ENCODE peak calls at places on chromosomes 6 and 20, in four cellular contexts. One of them, this sample, is unnamed.

GRCh38 chr20:61445138-61445537 is 193.1 kb downstream of the CDH4 start:
- DNase-seq in NCI-H1417: no peak
- DNase-seq in CD8-positive, alpha-beta memory T cell: no peak
- DNase-seq in RPMI8226: no peak
- DNase-seq in this sample: no peak

GRCh38 chr6:6678185-6678671 is 89.7 kb downstream of the LY86 start:
- DNase-seq in CD8-positive, alpha-beta memory T cell: no peak
- DNase-seq in RPMI8226: no peak
- DNase-seq in NCI-H1417: peak
- DNase-seq in this sample: no peak

GRCh38 chr20:24955045-24955444 is 6.0 kb downstream of the CST7 start:
- DNase-seq in NCI-H1417: no peak
- DNase-seq in RPMI8226: no peak
- DNase-seq in CD8-positive, alpha-beta memory T cell: no peak
- DNase-seq in this sample: peak

GRCh38 chr6:159193923-159194322 is 24.7 kb downstream of the FNDC1 start:
- DNase-seq in CD8-positive, alpha-beta memory T cell: no peak
- DNase-seq in NCI-H1417: no peak
- DNase-seq in RPMI8226: no peak
- DNase-seq in this sample: peak

GRCh38 chr6:21166754-21167153 is 426.8 kb upstream of the SOX4 start:
- DNase-seq in NCI-H1417: peak
- DNase-seq in CD8-positive, alpha-beta memory T cell: no peak
- DNase-seq in RPMI8226: no peak
- DNase-seq in this sample: no peak

GRCh38 chr6:15396808-15397207 is 150.9 kb downstream of the JARID2 start:
- DNase-seq in CD8-positive, alpha-beta memory T cell: no peak
- DNase-seq in RPMI8226: no peak
- DNase-seq in NCI-H1417: no peak
- DNase-seq in this sample: no peak

GRCh38 chr6:87426789-87427188 is 19.0 kb downstream of the CFAP206 start:
- DNase-seq in CD8-positive, alpha-beta memory T cell: no peak
- DNase-seq in RPMI8226: no peak
- DNase-seq in NCI-H1417: no peak
- DNase-seq in this sample: no peak

GRCh38 chr6:25635886-25636317 is 16.1 kb upstream of the SCGN start:
- DNase-seq in CD8-positive, alpha-beta memory T cell: no peak
- DNase-seq in NCI-H1417: no peak
- DNase-seq in RPMI8226: no peak
- DNase-seq in this sample: no peak

GRCh38 chr20:10217517-10218410 is 866 bp upstream of the SNAP25 start:
- DNase-seq in RPMI8226: no peak
- DNase-seq in NCI-H1417: peak
- DNase-seq in CD8-positive, alpha-beta memory T cell: no peak
- DNase-seq in this sample: no peak

GRCh38 chr6:75210885-75211739 is 5.3 kb upstream of the COL12A1 start:
- DNase-seq in CD8-positive, alpha-beta memory T cell: peak
- DNase-seq in NCI-H1417: peak
- DNase-seq in RPMI8226: peak
- DNase-seq in this sample: peak

GRCh38 chr20:6886065-6886729 is 118.7 kb downstream of the BMP2 start:
- DNase-seq in RPMI8226: no peak
- DNase-seq in NCI-H1417: peak
- DNase-seq in CD8-positive, alpha-beta memory T cell: no peak
- DNase-seq in this sample: no peak

GRCh38 chr6:105757512-105758200 is 328.5 kb upstream of the PRDM1 start:
- DNase-seq in RPMI8226: peak
- DNase-seq in CD8-positive, alpha-beta memory T cell: no peak
- DNase-seq in NCI-H1417: peak
- DNase-seq in this sample: no peak

GRCh38 chr6:53811746-53812145 is 16.9 kb downstream of the LRRC1 start:
- DNase-seq in CD8-positive, alpha-beta memory T cell: no peak
- DNase-seq in NCI-H1417: peak
- DNase-seq in RPMI8226: peak
- DNase-seq in this sample: no peak

GRCh38 chr20:36217226-36217625 is 19.1 kb upstream of the AAR2 start:
- DNase-seq in NCI-H1417: peak
- DNase-seq in CD8-positive, alpha-beta memory T cell: no peak
- DNase-seq in RPMI8226: peak
- DNase-seq in this sample: peak

GRCh38 chr6:44676246-44676790 is 288.8 kb downstream of the CDC5L start:
- DNase-seq in RPMI8226: no peak
- DNase-seq in NCI-H1417: peak
- DNase-seq in CD8-positive, alpha-beta memory T cell: no peak
- DNase-seq in this sample: no peak

GRCh38 chr20:8721098-8721497 is 347.8 kb upstream of the PLCB4 start:
- DNase-seq in NCI-H1417: peak
- DNase-seq in RPMI8226: peak
- DNase-seq in CD8-positive, alpha-beta memory T cell: no peak
- DNase-seq in this sample: peak

GRCh38 chr6:33661118-33661838 is 40.2 kb downstream of the ITPR3 start:
- DNase-seq in RPMI8226: no peak
- DNase-seq in CD8-positive, alpha-beta memory T cell: no peak
- DNase-seq in NCI-H1417: peak
- DNase-seq in this sample: no peak

GRCh38 chr6:139640453-139640852 is 266.0 kb upstream of the CITED2 start:
- DNase-seq in RPMI8226: no peak
- DNase-seq in CD8-positive, alpha-beta memory T cell: no peak
- DNase-seq in NCI-H1417: no peak
- DNase-seq in this sample: no peak

GRCh38 chr6:13012977-13013680 is 296.6 kb downstream of the PHACTR1 start:
- DNase-seq in RPMI8226: no peak
- DNase-seq in CD8-positive, alpha-beta memory T cell: no peak
- DNase-seq in NCI-H1417: peak
- DNase-seq in this sample: no peak

GRCh38 chr6:1004885-1005635 is 306.8 kb upstream of the FOXQ1 start:
- DNase-seq in CD8-positive, alpha-beta memory T cell: no peak
- DNase-seq in RPMI8226: no peak
- DNase-seq in NCI-H1417: no peak
- DNase-seq in this sample: no peak

GRCh38 chr6:22886881-22887581 is 317.7 kb downstream of the HDGFL1 start:
- DNase-seq in CD8-positive, alpha-beta memory T cell: no peak
- DNase-seq in RPMI8226: no peak
- DNase-seq in NCI-H1417: peak
- DNase-seq in this sample: no peak

GRCh38 chr6:64732888-64733287 is 974.1 kb downstream of the EYS start:
- DNase-seq in CD8-positive, alpha-beta memory T cell: no peak
- DNase-seq in RPMI8226: no peak
- DNase-seq in NCI-H1417: no peak
- DNase-seq in this sample: no peak

GRCh38 chr6:84062519-84063154 is 29.1 kb downstream of the MRAP2 start:
- DNase-seq in RPMI8226: no peak
- DNase-seq in CD8-positive, alpha-beta memory T cell: no peak
- DNase-seq in NCI-H1417: no peak
- DNase-seq in this sample: no peak

GRCh38 chr20:19583532-19584175 is 174.4 kb upstream of the RIN2 start:
- DNase-seq in CD8-positive, alpha-beta memory T cell: no peak
- DNase-seq in NCI-H1417: peak
- DNase-seq in RPMI8226: peak
- DNase-seq in this sample: peak

GRCh38 chr6:36660771-36661471 is 17.6 kb upstream of the CDKN1A start:
- DNase-seq in NCI-H1417: no peak
- DNase-seq in CD8-positive, alpha-beta memory T cell: no peak
- DNase-seq in RPMI8226: no peak
- DNase-seq in this sample: no peak

GRCh38 chr6:146950351-146950835 is 253.8 kb upstream of the STXBP5 start:
- DNase-seq in RPMI8226: no peak
- DNase-seq in CD8-positive, alpha-beta memory T cell: no peak
- DNase-seq in NCI-H1417: no peak
- DNase-seq in this sample: no peak

GRCh38 chr6:136031982-136032381 is 180.5 kb downstream of the PDE7B start:
- DNase-seq in CD8-positive, alpha-beta memory T cell: no peak
- DNase-seq in NCI-H1417: peak
- DNase-seq in RPMI8226: no peak
- DNase-seq in this sample: peak

GRCh38 chr6:138509371-138509770 is 10.1 kb upstream of the NHSL1 start:
- DNase-seq in NCI-H1417: peak
- DNase-seq in RPMI8226: peak
- DNase-seq in CD8-positive, alpha-beta memory T cell: peak
- DNase-seq in this sample: peak

GRCh38 chr6:146041282-146041681 is 12.4 kb downstream of the GRM1 start:
- DNase-seq in NCI-H1417: peak
- DNase-seq in CD8-positive, alpha-beta memory T cell: no peak
- DNase-seq in RPMI8226: no peak
- DNase-seq in this sample: peak

GRCh38 chr6:169574420-169574819 is 127.4 kb downstream of the WDR27 start:
- DNase-seq in NCI-H1417: no peak
- DNase-seq in CD8-positive, alpha-beta memory T cell: no peak
- DNase-seq in RPMI8226: no peak
- DNase-seq in this sample: no peak

This sample was measured in Karpas-422.